ENCODE peak calls at places on chromosome 1, in four cellular contexts. I is HepG2, A is HCT116, T is K562. W is an unnamed sample.

GRCh38 chr1:116537439-116537838 is 33.4 kb downstream of the CD58 start:
- DNase-seq in A (peak), I (no peak), T (peak), W (no peak)

GRCh38 chr1:71836899-71837298 is 445.4 kb downstream of the NEGR1 start:
- DNase-seq in T (no peak), A (no peak), I (no peak), W (no peak)

GRCh38 chr1:63004868-63005267 is 220.9 kb downstream of the ATG4C start:
- DNase-seq in A (peak), I (peak), T (no peak), W (no peak)

GRCh38 chr1:109263234-109263596 is 13.9 kb downstream of the CELSR2 start:
- DNase-seq in T (no peak), A (no peak), I (no peak), W (no peak)

GRCh38 chr1:198669023-198669698 is 30.3 kb downstream of the PTPRC start:
- DNase-seq in I (peak), A (peak), T (peak), W (no peak)

GRCh38 chr1:36089393-36090121 is 865 bp downstream of the ADPRS start:
- DNase-seq in A (no peak), I (no peak), T (no peak), W (no peak)

GRCh38 chr1:93620841-93621210 is 60.8 kb downstream of the BCAR3 start:
- DNase-seq in T (peak), I (no peak), A (no peak), W (no peak)

GRCh38 chr1:37169743-37170275 is 135.5 kb upstream of the GRIK3 start:
- DNase-seq in T (no peak), I (no peak), A (no peak), W (no peak)

GRCh38 chr1:236396665-236397043 is 2.6 kb downstream of the EDARADD start:
- DNase-seq in I (no peak), A (no peak), T (no peak), W (no peak)

GRCh38 chr1:209038735-209039134 is 544.8 kb upstream of the CAMK1G start:
- DNase-seq in T (no peak), A (no peak), I (no peak), W (no peak)

GRCh38 chr1:201999625-202000238 is 10.7 kb upstream of the ELF3 start:
- DNase-seq in I (peak), A (no peak), T (peak), W (no peak)

GRCh38 chr1:206960676-206961386 is 9.4 kb downstream of the FCAMR start:
- DNase-seq in A (no peak), I (peak), T (peak), W (no peak)

GRCh38 chr1:8970870-8971337 is 25.2 kb downstream of the CA6 start:
- DNase-seq in T (no peak), I (no peak), A (no peak), W (no peak)

DNA sequence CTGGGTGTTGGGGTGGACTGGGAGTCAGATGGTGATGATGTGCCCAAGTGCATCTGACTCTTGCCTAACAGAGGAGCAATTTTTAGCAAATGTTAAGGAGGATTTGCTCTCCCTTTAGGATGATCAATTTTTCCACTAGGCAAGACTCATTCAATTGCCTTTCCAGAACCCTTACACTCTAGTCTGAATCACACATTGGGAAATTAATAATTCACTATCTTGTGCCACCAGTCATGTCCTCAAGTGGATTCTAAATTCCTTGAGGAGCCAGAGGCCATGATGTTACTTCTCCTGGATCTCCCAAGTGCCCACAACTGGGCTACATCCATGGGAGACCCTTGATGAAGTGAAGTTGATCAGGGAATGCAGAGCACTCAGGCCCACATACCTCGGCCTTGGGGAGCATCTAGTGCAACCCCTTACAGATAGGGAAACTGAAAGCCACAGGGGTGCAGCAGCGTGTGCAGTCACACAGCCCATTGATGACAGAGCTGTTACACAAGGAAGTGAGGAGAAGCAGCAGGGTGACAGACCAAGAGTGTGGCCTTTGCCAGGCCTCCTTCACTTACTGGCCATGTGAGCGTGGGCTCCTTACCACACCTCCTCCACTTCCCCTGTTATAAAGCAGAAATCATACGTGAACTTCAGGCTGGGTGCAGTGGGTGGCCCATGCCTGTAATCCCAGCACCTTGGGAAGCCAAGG is 99.9 kb upstream of the SLC44A3 start:
- DNase-seq in A (no peak), T (no peak), I (no peak), W (no peak)
- TF ChIP-seq POLR2AphosphoS5 in A (no peak), T (no peak), I (no peak), W (no peak)

GRCh38 chr1:234620272-234620711 is 10.3 kb upstream of the IRF2BP2 start:
- DNase-seq in A (no peak), I (no peak), T (no peak), W (no peak)
- H3K27ac ChIP-seq in A (no peak), I (peak), T (no peak), W (peak)

GRCh38 chr1:227886503-227886961 is 61.2 kb downstream of the WNT9A start:
- DNase-seq in I (no peak), A (no peak), T (no peak), W (no peak)
- TF ChIP-seq TCF7L2 in I (no peak), A (no peak), T (no peak), W (no peak)

DNA sequence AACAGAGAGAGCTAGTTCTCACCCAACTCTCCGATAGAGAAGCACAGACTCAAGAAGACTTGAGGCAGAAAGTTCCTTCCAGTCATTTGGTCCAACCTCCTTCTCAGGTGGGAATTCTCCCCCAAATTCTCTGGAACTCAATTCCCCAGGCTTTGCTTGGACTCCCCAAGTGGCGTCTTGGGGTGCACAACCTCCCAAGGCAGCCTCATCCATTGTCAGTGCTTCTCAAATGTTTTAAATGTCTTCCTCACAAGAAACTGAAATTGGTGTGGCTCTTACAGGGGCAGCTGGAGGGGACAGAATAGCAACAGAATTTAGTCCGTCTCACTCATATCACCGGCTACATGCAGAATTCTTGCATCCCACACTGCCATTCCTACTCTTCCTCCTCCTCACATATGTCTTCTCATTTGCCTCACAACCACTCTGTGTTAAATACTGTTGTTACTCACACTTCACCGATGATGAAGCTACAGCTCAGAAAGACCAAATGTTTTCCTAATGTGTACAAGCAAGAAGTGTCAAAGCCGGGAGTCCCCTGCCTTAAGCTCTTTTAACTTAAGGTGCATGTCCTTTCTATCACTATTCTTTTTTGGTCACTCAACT is 33.4 kb upstream of the CD84 start:
- DNase-seq in T (no peak), I (no peak), A (no peak), W (no peak)
- TF ChIP-seq POLR2AphosphoS5 in T (no peak), I (no peak), A (no peak), W (no peak)

DNA sequence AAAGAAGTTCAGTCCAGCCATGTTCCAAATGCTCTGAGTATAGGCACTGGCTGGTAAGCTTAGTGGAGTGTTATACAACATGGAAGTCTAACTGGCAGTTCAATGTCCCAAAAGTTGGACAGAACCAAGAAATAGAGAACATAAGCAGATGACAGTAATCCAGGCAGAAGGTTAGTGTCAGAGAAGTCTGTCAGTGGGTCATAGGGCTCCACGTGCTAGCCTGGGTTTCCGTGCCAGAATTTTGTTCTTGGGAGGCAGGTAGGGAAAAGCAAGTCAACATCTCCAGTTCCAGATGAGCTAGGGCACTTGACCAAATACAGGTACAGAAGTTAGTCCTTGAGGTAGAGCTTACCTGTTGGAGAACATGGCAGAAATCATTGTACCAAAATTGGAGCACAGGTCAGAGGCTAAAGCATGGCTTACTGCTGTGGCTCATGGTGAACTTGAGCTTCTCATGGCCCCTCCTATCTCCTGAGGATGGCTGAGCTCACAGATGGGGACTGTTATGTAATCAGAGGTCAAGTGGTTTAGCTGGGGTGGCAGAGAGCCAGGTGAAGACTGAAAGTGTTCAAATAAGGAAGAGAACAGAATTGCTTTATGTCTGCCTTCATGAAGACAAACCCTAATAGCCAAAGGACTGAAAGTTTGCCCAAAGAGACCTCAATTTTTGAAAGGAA is 170.8 kb downstream of the NFIA start:
- DNase-seq in I (peak), T (peak), A (no peak), W (no peak)
- H3K27ac ChIP-seq in I (no peak), T (peak), A (no peak), W (no peak)